ENCODE peak calls at places on chromosomes 11 and 22, in nine cellular contexts. Z, V, K, H, I, X, F, E and R are unnamed samples.

GRCh38 chr11:112881461-112881860 is 79.8 kb upstream of the NCAM1 start:
- DNase-seq in V (no peak), I (peak), Z (no peak), F (peak), K (peak), X (peak), H (no peak), E (peak), R (no peak)

GRCh38 chr11:76808996-76809395 is 25.8 kb downstream of the TSKU start:
- DNase-seq in E (no peak), K (no peak), Z (no peak), V (no peak), F (no peak), H (no peak), I (no peak), X (no peak), R (no peak)

GRCh38 chr22:38317237-38317994 is at the start of gene CSNK1E:
- DNase-seq in Z (peak), I (peak), K (peak), V (peak), H (no peak), E (peak), F (peak), X (peak), R (peak)

GRCh38 chr11:57406337-57406904 is 16.0 kb upstream of the PRG2 start:
- DNase-seq in X (no peak), I (no peak), F (peak), V (no peak), E (no peak), Z (no peak), H (no peak), K (no peak), R (peak)

GRCh38 chr11:93791493-93791892 is 7.4 kb downstream of the MED17 start:
- DNase-seq in V (no peak), H (no peak), X (no peak), K (no peak), F (no peak), I (no peak), Z (no peak), E (no peak), R (no peak)

GRCh38 chr22:44807915-44808690 is 55.7 kb downstream of the ARHGAP8 start:
- DNase-seq in E (peak), X (peak), K (peak), I (no peak), H (no peak), V (no peak), F (no peak), Z (peak), R (no peak)

GRCh38 chr11:64248578-64248977 is 1.8 kb upstream of the PPP1R14B start:
- DNase-seq in E (peak), I (no peak), K (no peak), X (peak), Z (no peak), V (no peak), H (no peak), F (no peak), R (no peak)

GRCh38 chr11:14350716-14351238 is 8.2 kb downstream of the RRAS2 start:
- DNase-seq in X (no peak), E (no peak), F (no peak), Z (no peak), I (no peak), K (no peak), V (no peak), H (no peak), R (no peak)

GRCh38 chr11:19276859-19277808 is 36.4 kb upstream of the E2F8 start:
- DNase-seq in K (no peak), Z (no peak), I (peak), H (no peak), V (no peak), E (no peak), X (no peak), F (peak), R (peak)

GRCh38 chr22:40258463-40259046 is 80.8 kb downstream of the TNRC6B start:
- DNase-seq in F (peak), I (peak), E (no peak), V (no peak), K (no peak), Z (no peak), H (peak), X (no peak), R (peak)

GRCh38 chr22:40257979-40258378 is 80.3 kb downstream of the TNRC6B start:
- DNase-seq in H (no peak), E (no peak), I (no peak), X (no peak), Z (no peak), K (no peak), V (no peak), F (peak), R (no peak)

GRCh38 chr22:40261783-40262182 is 84.1 kb downstream of the TNRC6B start:
- DNase-seq in I (no peak), K (no peak), E (no peak), X (no peak), F (no peak), Z (no peak), H (no peak), V (no peak), R (no peak)

GRCh38 chr22:40265783-40266182 is 80.5 kb upstream of the ADSL start:
- DNase-seq in E (no peak), H (no peak), V (no peak), I (no peak), Z (no peak), X (no peak), F (no peak), K (no peak), R (no peak)

GRCh38 chr22:40263191-40263590 is 83.1 kb upstream of the ADSL start:
- DNase-seq in V (no peak), X (no peak), E (no peak), F (no peak), Z (no peak), H (no peak), K (no peak), I (no peak), R (no peak)
- TF ChIP-seq EZH2phosphoT487 in V (no peak), X (no peak), E (no peak), F (no peak), Z (no peak), H (no peak), K (no peak), I (no peak), R (no peak)

GRCh38 chr11:2521081-2521480 is 76.3 kb downstream of the KCNQ1 start:
- DNase-seq in X (no peak), V (no peak), E (peak), F (no peak), K (no peak), H (no peak), I (no peak), Z (no peak), R (no peak)
- TF ChIP-seq EZH2phosphoT487 in X (no peak), V (no peak), E (no peak), F (no peak), K (no peak), H (no peak), I (no peak), Z (no peak), R (no peak)

GRCh38 chr22:42933783-42934144 is 76.7 kb upstream of the ARFGAP3 start:
- DNase-seq in K (no peak), E (no peak), X (no peak), F (peak), Z (no peak), I (peak), H (no peak), V (no peak), R (peak)

GRCh38 chr22:42932197-42932519 is 75.1 kb upstream of the ARFGAP3 start:
- DNase-seq in X (no peak), I (no peak), K (no peak), F (no peak), E (no peak), Z (no peak), V (no peak), H (no peak), R (no peak)

GRCh38 chr22:42931421-42932196 is 74.5 kb upstream of the ARFGAP3 start:
- DNase-seq in X (no peak), F (peak), E (no peak), V (no peak), H (no peak), K (no peak), Z (peak), I (no peak), R (no peak)

GRCh38 chr22:42934338-42934737 is 77.3 kb upstream of the ARFGAP3 start:
- DNase-seq in E (no peak), H (no peak), V (no peak), X (no peak), I (no peak), F (no peak), Z (peak), K (no peak), R (no peak)

GRCh38 chr22:42932857-42933782 is 76.0 kb upstream of the ARFGAP3 start:
- DNase-seq in Z (peak), I (no peak), V (no peak), F (peak), H (no peak), X (no peak), E (no peak), K (no peak), R (no peak)
- TF ChIP-seq EZH2phosphoT487 in Z (no peak), I (no peak), V (no peak), F (no peak), H (no peak), X (no peak), E (no peak), K (no peak), R (no peak)

GRCh38 chr11:115965754-115966504 is 461.7 kb upstream of the CADM1 start:
- DNase-seq in K (peak), I (no peak), F (no peak), V (no peak), E (no peak), X (no peak), Z (no peak), H (no peak), R (no peak)
- TF ChIP-seq EZH2phosphoT487 in K (no peak), I (no peak), F (no peak), V (no peak), E (no peak), X (no peak), Z (no peak), H (no peak), R (no peak)

GRCh38 chr22:27596133-27596905 is 205.2 kb downstream of the MN1 start:
- DNase-seq in I (no peak), F (no peak), X (no peak), E (no peak), V (no peak), K (no peak), H (no peak), Z (no peak), R (no peak)

GRCh38 chr22:27597703-27598444 is 203.7 kb downstream of the MN1 start:
- DNase-seq in I (no peak), X (no peak), V (no peak), E (no peak), H (peak), F (peak), Z (peak), K (no peak), R (peak)

GRCh38 chr22:27594020-27594419 is 207.5 kb downstream of the MN1 start:
- DNase-seq in F (no peak), X (no peak), E (no peak), Z (no peak), I (no peak), V (no peak), K (no peak), H (no peak), R (no peak)

GRCh38 chr22:27593378-27593777 is 208.2 kb downstream of the MN1 start:
- DNase-seq in Z (no peak), I (no peak), H (no peak), V (no peak), X (no peak), F (no peak), K (no peak), E (no peak), R (no peak)

GRCh38 chr22:27594474-27595134 is 207.0 kb downstream of the MN1 start:
- DNase-seq in V (no peak), H (no peak), Z (no peak), I (no peak), X (no peak), E (no peak), F (no peak), K (no peak), R (no peak)
- TF ChIP-seq EZH2phosphoT487 in V (no peak), H (no peak), Z (no peak), I (no peak), X (no peak), E (no peak), F (no peak), K (no peak), R (no peak)

DNA sequence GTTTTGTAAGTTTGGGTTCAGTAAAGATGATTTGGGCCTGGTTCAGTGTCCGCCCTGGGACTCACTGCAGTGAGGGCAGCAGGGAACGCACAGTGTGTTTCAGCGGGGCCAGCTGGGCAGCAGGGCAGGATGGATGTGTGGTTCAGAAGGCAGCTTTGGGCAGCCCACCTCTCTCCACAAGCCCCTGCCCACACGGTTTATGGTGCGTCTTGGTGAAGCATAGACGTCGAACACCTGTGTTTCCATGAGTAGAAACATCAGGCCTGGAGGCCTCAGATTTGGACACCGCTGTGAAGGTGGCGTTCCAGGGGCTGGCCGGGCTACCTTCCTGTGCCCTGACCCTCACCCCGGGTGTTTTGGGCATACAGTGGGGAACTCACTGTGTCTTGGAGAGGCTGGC is 58.9 kb downstream of the ST14 start:
- DNase-seq in Z (no peak), X (no peak), K (no peak), E (no peak), V (no peak), F (no peak), I (no peak), H (no peak), R (no peak)
- TF ChIP-seq EZH2phosphoT487 in Z (no peak), X (no peak), K (no peak), E (no peak), V (no peak), F (no peak), I (no peak), H (no peak), R (no peak)

GRCh38 chr22:50244420-50245213 is at the start of gene TUBGCP6:
- DNase-seq in E (peak), X (peak), K (peak), V (peak), I (peak), F (peak), Z (peak), H (peak), R (peak)

GRCh38 chr22:50246242-50247175 is 1.7 kb upstream of the TUBGCP6 start:
- DNase-seq in X (peak), E (no peak), H (no peak), K (no peak), F (no peak), V (no peak), Z (no peak), I (no peak), R (peak)

GRCh38 chr22:50243704-50244419 is 961 bp downstream of the TUBGCP6 start:
- DNase-seq in I (no peak), X (no peak), E (no peak), Z (no peak), H (no peak), F (peak), K (no peak), V (no peak), R (no peak)

GRCh38 chr22:50247748-50248147 is 2.9 kb upstream of the TUBGCP6 start:
- DNase-seq in E (peak), Z (peak), F (peak), V (peak), H (peak), X (peak), K (peak), I (no peak), R (peak)

DNA sequence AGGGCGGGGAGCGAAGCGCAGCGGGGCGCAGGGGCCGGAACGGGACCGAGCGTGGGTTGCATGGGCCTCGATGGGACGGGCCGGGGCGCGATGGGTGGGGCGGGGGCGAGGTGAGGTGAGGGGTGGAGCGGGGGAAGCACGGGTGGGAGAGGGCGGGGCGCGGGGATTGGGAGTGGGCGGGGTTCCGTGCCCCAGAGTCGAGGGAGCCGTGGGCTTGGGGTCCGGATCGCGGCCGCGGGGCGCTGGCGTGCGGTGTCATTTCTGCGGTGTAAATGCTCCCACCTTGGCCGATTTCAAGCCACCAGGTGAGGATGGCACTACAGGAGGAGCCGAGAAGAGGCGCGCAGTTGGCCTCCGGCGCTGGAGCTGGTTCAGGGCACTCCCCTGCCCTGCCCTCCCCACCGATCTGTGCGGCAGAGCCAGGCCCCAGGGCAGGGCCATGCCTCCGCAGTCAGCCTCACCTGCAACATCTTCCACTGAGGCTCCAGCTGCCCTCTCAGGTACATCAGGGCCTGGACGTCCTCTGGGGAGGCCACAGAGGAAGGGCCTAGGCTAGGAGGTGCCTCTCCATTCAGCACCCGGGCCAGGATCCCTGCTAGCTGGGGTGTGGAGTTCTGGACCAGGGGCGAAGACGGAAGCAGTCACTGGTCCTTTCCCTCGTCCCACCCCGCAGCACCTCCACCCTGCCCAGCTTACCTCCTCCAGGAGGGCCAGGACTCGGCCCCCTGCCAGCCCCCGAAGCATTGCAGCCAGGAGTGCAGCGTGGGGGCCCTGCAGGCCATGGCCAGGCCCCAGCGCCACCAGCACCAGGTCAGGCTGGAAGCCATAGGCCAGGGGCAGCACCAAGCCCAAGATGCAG is 620 bp upstream of the TUBGCP6 start:
- DNase-seq in F (no peak), X (no peak), E (no peak), I (no peak), K (peak), Z (no peak), V (peak), H (no peak), R (no peak)
- TF ChIP-seq EZH2phosphoT487 in F (no peak), X (no peak), E (no peak), I (no peak), K (no peak), Z (no peak), V (no peak), H (no peak), R (no peak)

GRCh38 chr22:49295851-49296560 is 531.7 kb downstream of the BRD1 start:
- DNase-seq in F (no peak), E (no peak), Z (no peak), V (no peak), I (no peak), H (no peak), X (no peak), K (no peak), R (no peak)
- TF ChIP-seq EZH2phosphoT487 in F (no peak), E (no peak), Z (no peak), V (no peak), I (no peak), H (no peak), X (no peak), K (no peak), R (no peak)

GRCh38 chr11:123164732-123165450 is 30.2 kb downstream of the CLMP start:
- DNase-seq in X (no peak), K (no peak), E (no peak), Z (no peak), V (no peak), H (no peak), I (no peak), F (no peak), R (no peak)
- TF ChIP-seq EZH2phosphoT487 in X (no peak), K (no peak), E (no peak), Z (no peak), V (no peak), H (no peak), I (no peak), F (no peak), R (no peak)